ENCODE peak calls at places on chromosomes 13 and 19, in seven cellular contexts. F is LHCN-M2; G is stimulated activated CD4-positive, alpha-beta T cell treated with anti-CD3 and anti-CD28 coated beads, Interleukin-1b, Interleukin-23, amount 100 ng/mL, for 4 hours; V is breast epithelium; O is AG09309; U is T-cell; B is upper lobe of right lung. N is an unnamed sample.
A peak's percentile ranks its signal among the peaks of the same experiment; 100 is the strongest.

GRCh38 chr13:35356572-35356971 is 119.9 kb downstream of the MAB21L1 start:
- DNase-seq in G (no peak), V (no peak), F (no peak), O (no peak), B (no peak), U (no peak), N (no peak)

GRCh38 chr13:20652946-20653345 is 50.6 kb upstream of the IL17D start:
- DNase-seq in U (no peak), G (no peak), B (no peak), V (no peak), F (no peak), O (no peak), N (no peak)

GRCh38 chr13:30371649-30372265 is 50.5 kb upstream of the UBE2L5 start:
- DNase-seq in U (peak; percentile 52), V (no peak), G (no peak), F (peak; percentile 30), B (no peak), O (peak; percentile 28), N (peak; percentile 63)

GRCh38 chr13:44048326-44048725 is 168.6 kb downstream of the LACC1 start:
- DNase-seq in F (peak; percentile 24), G (no peak), V (no peak), O (no peak), U (no peak), B (no peak), N (no peak)

GRCh38 chr13:41352935-41353801 is 42.1 kb downstream of the NAA16 start:
- DNase-seq in G (no peak), F (peak; percentile 85), B (no peak), U (peak; percentile 25), O (no peak), V (no peak), N (peak; percentile 21)

GRCh38 chr13:34371645-34372044 is 553.7 kb downstream of the RFC3 start:
- DNase-seq in O (no peak), F (no peak), B (no peak), U (no peak), G (no peak), V (no peak), N (no peak)

GRCh38 chr19:33098023-33098652 is 17.2 kb downstream of the GPATCH1 start:
- DNase-seq in G (no peak), V (no peak), O (no peak), B (no peak), U (no peak), F (no peak), N (no peak)

GRCh38 chr19:28508666-28509065 is 704.3 kb downstream of the UQCRFS1 start:
- DNase-seq in F (no peak), G (no peak), U (no peak), B (no peak), V (no peak), O (no peak), N (no peak)

GRCh38 chr19:13366529-13367143 is 139.6 kb downstream of the CACNA1A start:
- DNase-seq in B (no peak), G (no peak), O (peak; percentile 1), U (no peak), V (no peak), F (peak; percentile 24), N (no peak)

GRCh38 chr19:17479325-17479791 is 9.0 kb downstream of the SLC27A1 start:
- DNase-seq in F (peak; percentile 78), V (no peak), U (no peak), G (no peak), O (peak; percentile 64), B (no peak), N (no peak)

GRCh38 chr19:44592451-44592890 is 20.9 kb upstream of the IGSF23 start:
- DNase-seq in B (no peak), V (no peak), G (no peak), U (no peak), O (no peak), F (no peak), N (no peak)

GRCh38 chr13:113903361-113903760 is 39.5 kb upstream of the GAS6 start:
- DNase-seq in O (no peak), U (no peak), V (peak; percentile 55), B (no peak), F (peak; percentile 51), G (no peak), N (no peak)

GRCh38 chr19:48513289-48514122 is 1.9 kb upstream of the LMTK3 start:
- DNase-seq in V (no peak), F (peak; percentile 48), U (peak; percentile 56), G (peak; percentile 60), B (peak; percentile 82), O (peak; percentile 8), N (peak; percentile 59)

GRCh38 chr13:20411638-20412342 is 113.9 kb downstream of the CRYL1 start:
- DNase-seq in V (peak; percentile 10), B (no peak), G (no peak), O (no peak), U (no peak), F (no peak), N (no peak)

GRCh38 chr19:58474291-58474996 is 1.7 kb upstream of the ZNF446 start:
- DNase-seq in F (peak; percentile 45), G (no peak), O (no peak), V (no peak), B (no peak), U (no peak), N (no peak)

GRCh38 chr19:1411255-1412191 is 4.1 kb downstream of the DAZAP1 start:
- DNase-seq in F (peak; percentile 69), O (no peak), G (no peak), U (peak; percentile 32), V (no peak), B (no peak), N (no peak)

GRCh38 chr13:28282451-28282850 is 144.1 kb downstream of the PAN3 start:
- DNase-seq in O (no peak), B (no peak), V (no peak), G (no peak), F (no peak), U (no peak), N (no peak)